ENCODE peak calls at places on chromosomes 12 and 14, in eight cellular contexts. X is left ventricle myocardium inferior; U is nephron progenitor cell; Y is CD4-positive, alpha-beta T cell; T is sigmoid colon; V is progenitor cell of endocrine pancreas; H is SK-N-SH; D is ovary. N is an unnamed sample.

GRCh38 chr12:100254876-100255275 is 12.0 kb downstream of the DEPDC4 start:
- DNase-seq in X (no peak), U (no peak), Y (no peak), T (no peak), V (no peak), H (no peak), D (no peak), N (no peak)

GRCh38 chr12:98752726-98753125 is 107.6 kb downstream of the APAF1 start:
- DNase-seq in X (no peak), U (no peak), Y (no peak), T (no peak), V (no peak), H (no peak), D (no peak), N (no peak)

GRCh38 chr12:22925593-22925992 is 300.6 kb downstream of the ETNK1 start:
- DNase-seq in X (no peak), U (no peak), Y (no peak), T (no peak), V (no peak), H (no peak), D (no peak), N (peak)

GRCh38 chr12:94855853-94856252 is 147.6 kb downstream of the NDUFA12 start:
- DNase-seq in X (no peak), U (no peak), Y (no peak), T (no peak), V (no peak), H (no peak), D (no peak), N (no peak)

GRCh38 chr12:6312529-6313325 is 2.2 kb downstream of the PLEKHG6 start:
- DNase-seq in X (no peak), U (peak), Y (no peak), T (peak), V (no peak), H (no peak), D (no peak), N (peak)

GRCh38 chr14:39884091-39884490 is 451.9 kb upstream of the FBXO33 start:
- DNase-seq in X (no peak), U (no peak), Y (no peak), T (no peak), V (no peak), H (no peak), D (no peak), N (no peak)

GRCh38 chr14:92362781-92363235 is 39.8 kb downstream of the SLC24A4 start:
- DNase-seq in X (no peak), U (no peak), Y (no peak), T (no peak), V (no peak), H (no peak), D (no peak), N (no peak)

GRCh38 chr14:99312106-99312505 is 40.1 kb upstream of the BCL11B start:
- DNase-seq in X (no peak), U (no peak), Y (no peak), T (no peak), V (no peak), H (no peak), D (no peak), N (no peak)

GRCh38 chr14:77023001-77023996 is 5.2 kb downstream of the IRF2BPL start:
- DNase-seq in X (no peak), U (no peak), Y (no peak), T (peak), V (peak), H (peak), D (peak), N (peak)

GRCh38 chr12:11765421-11765816 is 115.9 kb downstream of the ETV6 start:
- DNase-seq in X (no peak), U (no peak), Y (no peak), T (no peak), V (no peak), H (no peak), D (no peak), N (no peak)

GRCh38 chr14:34650786-34651584 is 21.0 kb upstream of the SNX6 start:
- DNase-seq in X (no peak), U (no peak), Y (no peak), T (no peak), V (no peak), H (no peak), D (no peak), N (no peak)

GRCh38 chr14:67722293-67722692 is 20.6 kb downstream of the RDH12 start:
- DNase-seq in X (peak), U (peak), Y (no peak), T (peak), V (no peak), H (peak), D (peak), N (peak)

GRCh38 chr14:49449749-49450148 is 136.4 kb downstream of the RPS29 start:
- DNase-seq in X (no peak), U (no peak), Y (no peak), T (no peak), V (no peak), H (no peak), D (no peak), N (no peak)

GRCh38 chr12:26119391-26119981 is 5.4 kb downstream of the BHLHE41 start:
- DNase-seq in X (no peak), U (no peak), Y (no peak), T (no peak), V (no peak), H (peak), D (no peak), N (peak)

GRCh38 chr12:85448548-85449139 is 168.6 kb downstream of the ALX1 start:
- DNase-seq in X (no peak), U (no peak), Y (no peak), T (no peak), V (no peak), H (peak), D (no peak), N (no peak)

GRCh38 chr14:59844414-59844813 is 26.2 kb downstream of the RTN1 start:
- DNase-seq in X (no peak), U (no peak), Y (no peak), T (no peak), V (no peak), H (no peak), D (no peak), N (no peak)

GRCh38 chr12:67783393-67783792 is 134.8 kb downstream of the DYRK2 start:
- DNase-seq in X (no peak), U (no peak), Y (no peak), T (no peak), V (no peak), H (no peak), D (no peak), N (no peak)

GRCh38 chr12:94247256-94247655 is 98.9 kb downstream of the PLXNC1 start:
- DNase-seq in X (no peak), U (no peak), Y (no peak), T (no peak), V (no peak), H (no peak), D (no peak), N (no peak)

GRCh38 chr12:109604902-109605536 is 31.4 kb downstream of the MVK start:
- DNase-seq in X (no peak), U (no peak), Y (no peak), T (no peak), V (no peak), H (no peak), D (no peak), N (no peak)

GRCh38 chr12:114167431-114167830 is 201.3 kb upstream of the RBM19 start:
- DNase-seq in X (no peak), U (no peak), Y (no peak), T (no peak), V (no peak), H (no peak), D (no peak), N (no peak)

DNA sequence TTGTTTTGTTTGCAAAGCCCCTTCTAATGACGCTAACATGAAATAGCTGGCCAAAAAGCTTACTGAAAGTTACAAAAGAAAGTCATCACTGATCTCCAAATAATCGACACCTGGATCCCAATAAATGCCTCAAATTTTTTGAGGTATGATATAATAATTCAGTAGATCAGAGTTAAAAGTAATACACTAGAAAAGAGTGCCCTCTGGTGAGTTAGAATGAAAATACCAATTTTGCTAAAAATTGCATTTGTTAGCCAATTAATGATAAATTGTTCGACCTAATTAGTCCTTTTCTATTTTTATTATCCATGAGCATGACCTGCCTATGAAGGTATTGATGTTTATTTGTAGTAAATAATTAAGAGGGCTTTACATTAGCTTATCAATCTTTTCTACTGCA is 78.6 kb downstream of the CEP128 start:
- DNase-seq in X (no peak), U (no peak), Y (no peak), T (no peak), V (no peak), H (no peak), D (no peak), N (no peak)
- TF ChIP-seq CTCF in X (no peak), U (no peak), Y (no peak), T (no peak), V (no peak), H (peak), D (no peak), N (peak)

GRCh38 chr14:46488374-46488773 is 163.2 kb downstream of the RPL10L start:
- DNase-seq in X (no peak), U (no peak), Y (no peak), T (no peak), V (no peak), H (no peak), D (no peak), N (no peak)

GRCh38 chr14:46487582-46488350 is 163.8 kb downstream of the RPL10L start:
- DNase-seq in X (no peak), U (no peak), Y (no peak), T (no peak), V (no peak), H (no peak), D (no peak), N (peak)

GRCh38 chr14:46490150-46490769 is 161.3 kb downstream of the RPL10L start:
- DNase-seq in X (no peak), U (no peak), Y (no peak), T (no peak), V (no peak), H (no peak), D (no peak), N (peak)
- TF ChIP-seq CTCF in X (no peak), U (peak), Y (no peak), T (no peak), V (peak), H (peak), D (no peak), N (peak)

DNA sequence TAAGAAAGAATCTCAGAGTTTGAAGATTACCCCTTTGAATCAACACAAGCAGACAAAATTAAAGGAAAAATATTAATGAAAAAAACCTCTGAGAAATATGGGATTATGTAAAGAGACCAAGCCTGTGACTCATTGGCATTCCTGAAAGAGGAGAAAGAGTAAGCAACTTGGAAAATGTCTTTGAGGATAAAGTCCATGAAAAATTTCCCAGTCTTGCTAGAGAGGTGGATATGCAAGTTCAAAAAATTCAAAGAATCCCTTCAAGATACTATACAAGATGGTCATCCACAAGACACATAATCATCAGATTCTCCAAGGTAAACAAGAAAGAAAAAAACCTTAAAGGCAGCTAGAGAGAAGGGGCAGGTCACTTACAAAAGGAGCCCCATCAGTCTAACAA is 13.3 kb downstream of the SLCO1B1 start:
- DNase-seq in X (no peak), U (no peak), Y (no peak), T (no peak), V (no peak), H (no peak), D (no peak), N (no peak)
- TF ChIP-seq CTCF in X (no peak), U (no peak), Y (no peak), T (no peak), V (no peak), H (no peak), D (no peak), N (no peak)

DNA sequence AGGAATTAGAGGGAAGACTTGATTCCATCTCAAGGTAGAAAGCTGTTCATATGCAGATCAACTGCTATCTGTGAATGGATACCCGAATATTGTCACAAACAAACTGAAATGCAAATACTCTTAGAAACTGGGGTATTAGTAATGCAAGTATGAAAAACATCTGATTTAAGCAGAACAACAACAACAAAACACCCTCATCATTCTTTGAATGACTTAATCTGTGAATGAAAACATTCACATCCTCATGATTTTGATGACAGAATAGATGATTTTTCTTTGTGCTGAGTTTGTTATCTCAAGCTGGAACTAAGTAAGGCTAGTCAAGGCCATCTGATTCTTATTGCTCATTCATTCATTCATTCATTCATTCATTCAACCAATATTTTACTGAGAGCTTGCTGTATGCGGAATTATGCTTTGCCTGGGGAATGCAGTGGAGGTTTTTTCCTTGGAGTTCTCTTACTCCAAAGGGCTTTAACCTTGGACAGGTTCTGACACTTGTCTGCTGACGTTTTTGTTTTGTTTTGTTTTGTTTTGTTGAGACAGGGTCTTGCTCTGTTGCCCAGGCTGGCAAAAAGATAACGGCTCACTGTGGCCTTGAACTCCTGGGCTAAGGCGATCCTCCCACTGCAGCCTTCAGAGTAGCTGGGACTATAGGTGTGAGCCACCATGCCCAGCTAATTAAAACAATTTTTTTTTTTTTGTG is 23.3 kb downstream of the OR10G3 start:
- DNase-seq in X (no peak), U (no peak), Y (no peak), T (no peak), V (no peak), H (no peak), D (no peak), N (peak)
- TF ChIP-seq CTCF in X (no peak), U (no peak), Y (no peak), T (no peak), V (no peak), H (no peak), D (no peak), N (no peak)

GRCh38 chr12:127455347-127456265 is 811.4 kb upstream of the TMEM132C start:
- DNase-seq in X (no peak), U (peak), Y (no peak), T (no peak), V (peak), H (peak), D (no peak), N (peak)

GRCh38 chr12:127445583-127445982 is 821.4 kb upstream of the TMEM132C start:
- DNase-seq in X (no peak), U (no peak), Y (no peak), T (no peak), V (no peak), H (no peak), D (no peak), N (no peak)

DNA sequence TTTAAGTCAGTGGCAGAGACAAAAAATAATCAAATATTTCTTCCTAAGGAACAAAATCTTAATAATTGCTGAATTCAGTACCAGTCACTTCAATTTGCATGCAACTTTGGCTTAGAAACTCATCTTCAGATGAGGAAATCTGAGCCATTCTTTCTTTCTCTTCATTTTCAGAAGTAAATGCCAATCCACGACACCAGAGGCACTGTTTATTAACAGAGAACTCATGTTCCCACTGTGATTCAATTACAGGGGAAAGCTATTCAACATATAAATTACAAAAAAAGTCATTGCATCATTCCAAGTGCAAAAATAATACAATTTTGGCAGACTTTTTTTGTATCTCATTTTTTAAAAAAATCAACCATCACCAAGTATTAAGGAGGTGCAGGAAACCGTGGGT is 816.1 kb upstream of the TMEM132C start:
- DNase-seq in X (no peak), U (no peak), Y (no peak), T (no peak), V (no peak), H (no peak), D (no peak), N (no peak)
- TF ChIP-seq CTCF in X (no peak), U (no peak), Y (no peak), T (no peak), V (peak), H (no peak), D (no peak), N (peak)

GRCh38 chr12:55741978-55742377 is 944 bp upstream of the GDF11 start:
- DNase-seq in X (no peak), U (no peak), Y (no peak), T (no peak), V (no peak), H (no peak), D (no peak), N (no peak)

GRCh38 chr12:55745361-55746146 is 2.6 kb downstream of the GDF11 start:
- DNase-seq in X (peak), U (peak), Y (no peak), T (peak), V (peak), H (peak), D (peak), N (peak)

GRCh38 chr12:55743967-55744931 is 1.3 kb downstream of the GDF11 start:
- DNase-seq in X (peak), U (peak), Y (no peak), T (peak), V (no peak), H (peak), D (no peak), N (peak)

GRCh38 chr12:55742719-55743130 is at the start of gene GDF11:
- DNase-seq in X (peak), U (no peak), Y (peak), T (peak), V (peak), H (no peak), D (peak), N (peak)

DNA sequence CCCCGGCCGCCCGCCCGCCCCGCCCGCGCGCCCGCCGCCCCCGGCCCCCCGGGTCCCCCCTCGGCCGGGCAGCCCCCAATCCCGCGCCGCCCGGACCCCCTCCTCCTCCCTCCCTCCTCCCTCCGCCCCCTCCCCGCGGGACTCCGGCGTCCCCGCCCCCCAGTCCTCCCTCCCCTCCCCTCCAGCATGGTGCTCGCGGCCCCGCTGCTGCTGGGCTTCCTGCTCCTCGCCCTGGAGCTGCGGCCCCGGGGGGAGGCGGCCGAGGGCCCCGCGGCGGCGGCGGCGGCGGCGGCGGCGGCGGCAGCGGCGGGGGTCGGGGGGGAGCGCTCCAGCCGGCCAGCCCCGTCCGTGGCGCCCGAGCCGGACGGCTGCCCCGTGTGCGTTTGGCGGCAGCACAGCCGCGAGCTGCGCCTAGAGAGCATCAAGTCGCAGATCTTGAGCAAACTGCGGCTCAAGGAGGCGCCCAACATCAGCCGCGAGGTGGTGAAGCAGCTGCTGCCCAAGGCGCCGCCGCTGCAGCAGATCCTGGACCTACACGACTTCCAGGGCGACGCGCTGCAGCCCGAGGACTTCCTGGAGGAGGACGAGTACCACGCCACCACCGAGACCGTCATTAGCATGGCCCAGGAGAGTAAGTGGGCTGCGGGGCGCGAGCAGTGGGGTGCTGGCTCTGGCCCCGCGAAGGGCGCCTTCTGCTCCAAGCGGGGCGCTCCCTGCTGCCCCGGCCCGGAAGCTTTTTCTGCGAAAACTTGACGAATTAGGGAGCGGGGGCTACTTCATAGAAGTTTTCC is 404 bp downstream of the GDF11 start:
- DNase-seq in X (peak), U (peak), Y (peak), T (peak), V (peak), H (peak), D (peak), N (peak)
- TF ChIP-seq CTCF in X (no peak), U (no peak), Y (no peak), T (no peak), V (no peak), H (peak), D (no peak), N (peak)

GRCh38 chr12:21252070-21252469 is 82.6 kb downstream of the SLCO1A2 start:
- DNase-seq in X (no peak), U (no peak), Y (no peak), T (no peak), V (no peak), H (no peak), D (no peak), N (no peak)

DNA sequence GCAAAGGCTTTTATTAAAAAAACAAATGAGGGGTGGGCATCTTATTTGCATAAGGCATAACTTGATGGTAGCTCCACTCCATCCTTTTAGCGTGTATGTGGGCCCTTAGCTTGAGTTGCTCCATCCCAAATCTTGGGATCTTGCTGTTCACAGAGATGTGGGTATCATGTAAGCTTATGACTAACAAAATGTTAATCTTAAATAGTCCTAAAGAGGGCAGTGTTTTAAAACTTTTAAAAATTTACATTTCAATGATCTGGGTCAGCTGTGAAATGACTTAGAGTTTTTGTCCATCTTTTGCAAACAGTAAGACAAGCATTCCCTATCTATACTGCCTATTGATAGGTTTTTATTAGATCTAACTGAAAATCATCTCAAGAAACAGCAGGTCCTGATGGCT is 86.0 kb downstream of the SLCO1A2 start:
- DNase-seq in X (no peak), U (no peak), Y (no peak), T (no peak), V (no peak), H (peak), D (no peak), N (no peak)
- TF ChIP-seq CTCF in X (no peak), U (no peak), Y (peak), T (no peak), V (peak), H (peak), D (no peak), N (peak)

N was measured in endodermal cell.